ENCODE peak calls at places on chromosome 4, in five cellular contexts. One of them, this sample, is unnamed. For H3K9me3 and H3K4me1, the result is how much of the 10 kb centered on the place peaks cover.

GRCh38 chr4:139858436-139859225 is 193.0 kb downstream of the MGST2 start:
- DNase-seq in A673: no peak
- DNase-seq in mammary epithelial cell: no peak
- DNase-seq in heart right ventricle: no peak
- DNase-seq in suprapubic skin: no peak
- DNase-seq in this sample: no peak

GRCh38 chr4:127709456-127709855 is 20.7 kb upstream of the SLC25A31 start:
- DNase-seq in heart right ventricle: no peak
- DNase-seq in A673: no peak
- DNase-seq in mammary epithelial cell: peak
- DNase-seq in suprapubic skin: no peak
- DNase-seq in this sample: no peak

GRCh38 chr4:25397305-25397704 is 20.2 kb downstream of the ANAPC4 start:
- DNase-seq in A673: no peak
- DNase-seq in suprapubic skin: no peak
- DNase-seq in heart right ventricle: no peak
- DNase-seq in mammary epithelial cell: no peak
- DNase-seq in this sample: no peak

GRCh38 chr4:67465032-67465762 is 80.1 kb downstream of the CENPC start:
- DNase-seq in A673: no peak
- DNase-seq in suprapubic skin: no peak
- DNase-seq in heart right ventricle: no peak
- DNase-seq in mammary epithelial cell: no peak
- DNase-seq in this sample: no peak

GRCh38 chr4:106978046-106978774 is 57.9 kb downstream of the DKK2 start:
- DNase-seq in suprapubic skin: no peak
- DNase-seq in heart right ventricle: no peak
- DNase-seq in A673: no peak
- DNase-seq in mammary epithelial cell: no peak
- DNase-seq in this sample: peak

GRCh38 chr4:121485190-121485804 is 104.5 kb upstream of the QRFPR start:
- DNase-seq in mammary epithelial cell: peak
- DNase-seq in suprapubic skin: no peak
- DNase-seq in heart right ventricle: no peak
- DNase-seq in A673: no peak
- DNase-seq in this sample: no peak

GRCh38 chr4:174521800-174522182 is 497 bp downstream of the HPGD start:
- DNase-seq in suprapubic skin: no peak
- DNase-seq in mammary epithelial cell: peak
- DNase-seq in heart right ventricle: no peak
- DNase-seq in A673: peak
- DNase-seq in this sample: peak

GRCh38 chr4:140764785-140765392 is 8.7 kb upstream of the TBC1D9 start:
- DNase-seq in suprapubic skin: no peak
- DNase-seq in A673: no peak
- DNase-seq in mammary epithelial cell: peak
- DNase-seq in heart right ventricle: no peak
- DNase-seq in this sample: no peak

GRCh38 chr4:78169728-78170127 is 112.6 kb downstream of the FRAS1 start:
- DNase-seq in heart right ventricle: no peak
- DNase-seq in suprapubic skin: no peak
- DNase-seq in mammary epithelial cell: no peak
- DNase-seq in A673: no peak
- DNase-seq in this sample: no peak

GRCh38 chr4:39353478-39354177 is 12.5 kb downstream of the RFC1 start:
- DNase-seq in suprapubic skin: no peak
- DNase-seq in heart right ventricle: no peak
- DNase-seq in A673: peak
- DNase-seq in mammary epithelial cell: peak
- DNase-seq in this sample: no peak

GRCh38 chr4:85909851-85910250 is 434.9 kb downstream of the ARHGAP24 start:
- DNase-seq in suprapubic skin: no peak
- DNase-seq in heart right ventricle: peak
- DNase-seq in A673: no peak
- DNase-seq in mammary epithelial cell: no peak
- DNase-seq in this sample: peak

GRCh38 chr4:141922224-141922623 is 285.8 kb downstream of the IL15 start:
- DNase-seq in A673: no peak
- DNase-seq in suprapubic skin: no peak
- DNase-seq in heart right ventricle: no peak
- DNase-seq in mammary epithelial cell: peak
- DNase-seq in this sample: no peak

GRCh38 chr4:141921293-141921692 is 284.9 kb downstream of the IL15 start:
- DNase-seq in A673: no peak
- DNase-seq in suprapubic skin: no peak
- DNase-seq in mammary epithelial cell: no peak
- DNase-seq in heart right ventricle: no peak
- DNase-seq in this sample: no peak

GRCh38 chr4:141926414-141926813 is 290.0 kb downstream of the IL15 start:
- DNase-seq in suprapubic skin: no peak
- DNase-seq in A673: no peak
- DNase-seq in mammary epithelial cell: no peak
- DNase-seq in heart right ventricle: no peak
- DNase-seq in this sample: no peak
- H3K9me3 ChIP-seq in suprapubic skin: under half
- H3K9me3 ChIP-seq in A673: under half
- H3K9me3 ChIP-seq in mammary epithelial cell: under half
- H3K9me3 ChIP-seq in heart right ventricle: under half
- H3K9me3 ChIP-seq in this sample: under half

GRCh38 chr4:184396570-184397515 is 77.5 kb downstream of the IRF2 start:
- DNase-seq in suprapubic skin: no peak
- DNase-seq in A673: no peak
- DNase-seq in mammary epithelial cell: no peak
- DNase-seq in heart right ventricle: no peak
- DNase-seq in this sample: no peak
- H3K4me1 ChIP-seq in suprapubic skin: under half
- H3K4me1 ChIP-seq in A673: under half
- H3K4me1 ChIP-seq in mammary epithelial cell: under half
- H3K4me1 ChIP-seq in heart right ventricle: under half
- H3K4me1 ChIP-seq in this sample: under half

DNA sequence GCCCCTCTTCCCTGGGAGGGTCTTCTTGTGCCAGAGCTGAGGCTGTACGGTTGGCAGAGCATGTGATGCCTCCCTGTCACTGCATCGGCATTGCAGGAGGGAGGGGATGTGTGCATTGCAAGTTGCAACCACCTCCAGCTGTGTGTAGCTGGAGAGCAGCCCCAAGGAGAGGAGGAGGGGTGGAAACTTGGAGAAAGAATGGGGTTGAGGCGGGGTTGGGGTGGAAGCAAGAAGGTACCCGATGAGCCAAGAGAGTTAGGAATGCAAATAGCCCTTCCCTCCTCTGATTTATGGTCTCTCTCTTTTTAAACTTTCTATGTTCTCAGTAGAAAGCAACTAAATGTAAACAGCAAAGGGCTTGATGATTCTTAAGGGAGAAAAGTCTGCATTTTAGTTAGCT is 48.1 kb upstream of the MND1 start:
- DNase-seq in suprapubic skin: no peak
- DNase-seq in A673: peak
- DNase-seq in heart right ventricle: no peak
- DNase-seq in mammary epithelial cell: peak
- DNase-seq in this sample: no peak
- H3K9me3 ChIP-seq in suprapubic skin: under half
- H3K9me3 ChIP-seq in A673: under half
- H3K9me3 ChIP-seq in heart right ventricle: under half
- H3K9me3 ChIP-seq in mammary epithelial cell: under half
- H3K9me3 ChIP-seq in this sample: under half

DNA sequence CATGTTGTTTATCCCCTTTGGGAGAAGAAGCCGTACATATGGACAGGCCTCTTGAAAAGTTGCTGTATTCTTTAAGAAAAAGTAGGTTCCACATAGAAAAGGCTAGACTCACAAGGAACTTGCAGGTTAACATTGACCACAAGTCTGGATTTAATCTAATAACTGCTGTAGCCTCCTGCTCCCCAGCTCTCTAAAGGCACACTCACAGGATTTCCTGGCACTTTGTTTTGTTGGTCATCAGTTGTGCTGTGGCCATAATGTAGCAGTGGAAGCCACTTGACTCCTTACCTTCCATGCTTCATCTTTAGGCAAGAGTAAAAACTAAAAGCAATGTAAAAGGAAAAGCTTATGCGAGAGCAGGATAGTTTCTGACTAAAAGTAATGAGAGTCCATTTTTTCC is 19.8 kb downstream of the FNIP2 start:
- DNase-seq in mammary epithelial cell: no peak
- DNase-seq in A673: no peak
- DNase-seq in heart right ventricle: no peak
- DNase-seq in suprapubic skin: no peak
- DNase-seq in this sample: no peak
- H3K4me1 ChIP-seq in mammary epithelial cell: under half
- H3K4me1 ChIP-seq in A673: under half
- H3K4me1 ChIP-seq in heart right ventricle: under half
- H3K4me1 ChIP-seq in suprapubic skin: under half
- H3K4me1 ChIP-seq in this sample: half or more

GRCh38 chr4:33316033-33316432 is 2595.9 kb downstream of the PCDH7 start:
- DNase-seq in A673: no peak
- DNase-seq in heart right ventricle: no peak
- DNase-seq in suprapubic skin: no peak
- DNase-seq in mammary epithelial cell: no peak
- DNase-seq in this sample: no peak
- H3K9me3 ChIP-seq in A673: under half
- H3K9me3 ChIP-seq in heart right ventricle: under half
- H3K9me3 ChIP-seq in suprapubic skin: under half
- H3K9me3 ChIP-seq in mammary epithelial cell: under half
- H3K9me3 ChIP-seq in this sample: under half

DNA sequence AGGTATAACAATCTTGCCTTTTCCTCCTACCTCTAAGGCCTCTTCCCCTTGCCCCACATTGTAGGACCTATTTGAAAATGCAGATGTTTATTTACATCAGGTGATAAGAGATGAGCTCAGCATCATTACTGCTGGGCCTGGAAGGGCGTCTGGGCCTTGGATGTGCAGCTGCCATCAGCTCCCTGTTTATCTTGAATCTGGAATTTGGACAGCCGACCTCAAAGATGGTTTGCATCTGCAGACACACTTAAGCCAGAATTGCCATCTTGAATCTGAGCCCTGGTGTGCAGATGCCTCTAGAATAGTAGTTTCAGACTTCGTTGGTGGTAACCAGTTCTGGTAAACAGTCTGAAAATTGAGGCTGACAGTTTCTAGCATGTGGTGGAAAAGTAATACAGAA is 59.0 kb downstream of the FAM193A start:
- DNase-seq in A673: no peak
- DNase-seq in mammary epithelial cell: no peak
- DNase-seq in heart right ventricle: no peak
- DNase-seq in suprapubic skin: no peak
- DNase-seq in this sample: no peak
- H3K4me1 ChIP-seq in A673: under half
- H3K4me1 ChIP-seq in mammary epithelial cell: under half
- H3K4me1 ChIP-seq in heart right ventricle: half or more
- H3K4me1 ChIP-seq in suprapubic skin: under half
- H3K4me1 ChIP-seq in this sample: half or more

DNA sequence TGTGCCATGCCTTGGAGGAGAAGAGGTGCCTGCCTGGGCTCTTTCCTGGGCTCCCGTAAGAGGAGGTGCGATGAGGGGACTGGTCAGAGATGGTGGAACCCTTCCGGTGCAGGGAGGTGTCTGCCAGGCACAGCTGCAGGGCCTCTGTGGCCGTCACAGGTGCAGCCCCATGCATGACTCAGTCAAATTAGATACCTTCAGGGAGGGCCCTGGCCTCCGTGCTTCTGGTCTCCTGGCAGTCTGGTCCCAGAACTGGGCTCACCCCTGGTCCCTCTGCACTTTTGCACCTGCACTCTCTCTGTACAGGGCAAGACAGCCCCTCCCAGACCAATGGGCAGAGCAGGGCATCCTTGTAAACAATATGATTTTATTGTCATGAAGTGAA is 49.9 kb upstream of the LRPAP1 start:
- DNase-seq in suprapubic skin: no peak
- DNase-seq in A673: no peak
- DNase-seq in heart right ventricle: no peak
- DNase-seq in mammary epithelial cell: no peak
- DNase-seq in this sample: no peak
- H3K9me3 ChIP-seq in suprapubic skin: under half
- H3K9me3 ChIP-seq in A673: under half
- H3K9me3 ChIP-seq in heart right ventricle: under half
- H3K9me3 ChIP-seq in mammary epithelial cell: under half
- H3K9me3 ChIP-seq in this sample: under half

GRCh38 chr4:152680988-152681731 is 1.4 kb upstream of the TMEM154 start:
- DNase-seq in suprapubic skin: no peak
- DNase-seq in A673: peak
- DNase-seq in heart right ventricle: no peak
- DNase-seq in mammary epithelial cell: peak
- DNase-seq in this sample: no peak

GRCh38 chr4:152684587-152684986 is 4.8 kb upstream of the TMEM154 start:
- DNase-seq in suprapubic skin: no peak
- DNase-seq in A673: no peak
- DNase-seq in heart right ventricle: no peak
- DNase-seq in mammary epithelial cell: no peak
- DNase-seq in this sample: no peak

GRCh38 chr4:152679414-152680281 is at the start of gene TMEM154:
- DNase-seq in A673: peak
- DNase-seq in suprapubic skin: peak
- DNase-seq in mammary epithelial cell: peak
- DNase-seq in heart right ventricle: peak
- DNase-seq in this sample: peak

GRCh38 chr4:152684007-152684406 is 4.2 kb upstream of the TMEM154 start:
- DNase-seq in heart right ventricle: peak
- DNase-seq in suprapubic skin: no peak
- DNase-seq in A673: no peak
- DNase-seq in mammary epithelial cell: no peak
- DNase-seq in this sample: no peak

DNA sequence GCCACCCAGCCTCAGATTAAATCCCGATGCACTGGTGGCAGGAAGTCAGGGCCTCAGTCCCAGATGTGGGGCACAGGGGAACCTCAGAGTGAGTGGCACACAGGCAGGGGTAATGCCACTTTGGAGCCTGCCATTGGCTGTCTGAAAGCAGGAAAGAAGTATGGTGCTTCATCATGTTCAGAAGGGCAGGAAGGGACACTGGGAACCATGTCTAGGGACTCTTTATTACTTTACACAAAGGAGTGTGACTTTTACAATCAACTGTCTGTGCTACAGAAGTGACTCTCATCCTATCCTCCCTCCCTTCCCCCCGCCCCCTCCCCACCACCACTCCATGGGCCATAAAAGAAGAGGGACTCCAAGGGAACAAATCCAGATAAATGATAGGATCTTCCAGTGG is 2.3 kb upstream of the TMEM154 start:
- DNase-seq in mammary epithelial cell: no peak
- DNase-seq in heart right ventricle: no peak
- DNase-seq in A673: no peak
- DNase-seq in suprapubic skin: no peak
- DNase-seq in this sample: no peak
- H3K4me1 ChIP-seq in mammary epithelial cell: under half
- H3K4me1 ChIP-seq in heart right ventricle: under half
- H3K4me1 ChIP-seq in A673: under half
- H3K4me1 ChIP-seq in suprapubic skin: half or more
- H3K4me1 ChIP-seq in this sample: under half

GRCh38 chr4:148808416-148808815 is 366.2 kb upstream of the NR3C2 start:
- DNase-seq in A673: no peak
- DNase-seq in suprapubic skin: no peak
- DNase-seq in mammary epithelial cell: no peak
- DNase-seq in heart right ventricle: no peak
- DNase-seq in this sample: no peak
- H3K9me3 ChIP-seq in A673: under half
- H3K9me3 ChIP-seq in suprapubic skin: under half
- H3K9me3 ChIP-seq in mammary epithelial cell: under half
- H3K9me3 ChIP-seq in heart right ventricle: under half
- H3K9me3 ChIP-seq in this sample: under half

DNA sequence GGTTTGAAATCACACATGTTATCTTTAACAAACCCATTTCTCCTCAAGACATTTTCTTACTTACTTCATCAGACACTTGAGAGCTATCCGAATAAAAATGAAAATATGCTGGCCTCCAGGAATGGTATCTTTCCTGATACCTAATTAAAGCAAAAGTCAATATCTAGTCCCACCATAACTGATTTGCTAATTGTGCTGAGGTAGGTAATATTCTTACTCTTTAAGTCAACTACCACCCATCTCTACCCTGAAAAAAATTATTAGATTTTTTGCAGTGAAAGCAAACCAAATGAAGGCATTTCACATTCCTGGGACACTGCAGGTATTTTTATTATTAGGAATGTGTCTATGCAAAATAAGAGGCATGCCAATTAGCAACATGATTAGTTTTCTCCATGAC is 175.8 kb downstream of the QDPR start:
- DNase-seq in suprapubic skin: no peak
- DNase-seq in heart right ventricle: no peak
- DNase-seq in A673: no peak
- DNase-seq in mammary epithelial cell: no peak
- DNase-seq in this sample: no peak
- H3K4me1 ChIP-seq in suprapubic skin: under half
- H3K4me1 ChIP-seq in heart right ventricle: under half
- H3K4me1 ChIP-seq in A673: under half
- H3K4me1 ChIP-seq in mammary epithelial cell: under half
- H3K4me1 ChIP-seq in this sample: under half